ENCODE peak calls at places on chromosomes 13 and 19, in nine cellular contexts. F, R, U, K, C, Q, E, Z and M are unnamed samples.

GRCh38 chr13:78239681-78240080 is 321.1 kb upstream of the EDNRB start:
- DNase-seq in F (no peak), R (no peak), U (peak), K (no peak), C (no peak), Q (no peak), E (no peak), Z (no peak), M (no peak)

GRCh38 chr19:9796113-9796773 is 22.6 kb downstream of the FBXL12 start:
- DNase-seq in F (no peak), R (peak), U (peak), K (peak), C (peak), Q (peak), E (peak), Z (peak), M (peak)

GRCh38 chr19:2288743-2289713 is 7.1 kb upstream of the PEAK3 start:
- DNase-seq in F (no peak), R (no peak), U (no peak), K (no peak), C (no peak), Q (no peak), E (no peak), Z (peak), M (no peak)

GRCh38 chr13:83286737-83287136 is 595.5 kb downstream of the SLITRK1 start:
- DNase-seq in F (no peak), R (no peak), U (peak), K (no peak), C (peak), Q (no peak), E (no peak), Z (no peak), M (no peak)

GRCh38 chr13:94232956-94233355 is 246.5 kb downstream of the DCT start:
- DNase-seq in F (no peak), R (no peak), U (no peak), K (no peak), C (no peak), Q (no peak), E (no peak), Z (no peak), M (no peak)

GRCh38 chr19:48777139-48777538 is 21.8 kb downstream of the FGF21 start:
- DNase-seq in F (no peak), R (no peak), U (no peak), K (no peak), C (no peak), Q (no peak), E (no peak), Z (no peak), M (no peak)

GRCh38 chr19:33417751-33418150 is 44.2 kb downstream of the CEBPG start:
- DNase-seq in F (no peak), R (no peak), U (no peak), K (no peak), C (no peak), Q (peak), E (no peak), Z (no peak), M (no peak)

GRCh38 chr13:53885997-53886396 is 857.4 kb downstream of the OLFM4 start:
- DNase-seq in F (no peak), R (no peak), U (no peak), K (no peak), C (no peak), Q (no peak), E (no peak), Z (no peak), M (no peak)

GRCh38 chr13:31115616-31116015 is 46.1 kb downstream of the HSPH1 start:
- DNase-seq in F (no peak), R (peak), U (no peak), K (no peak), C (no peak), Q (no peak), E (no peak), Z (no peak), M (no peak)

GRCh38 chr19:5484398-5485285 is 29.4 kb downstream of the ZNRF4 start:
- DNase-seq in F (no peak), R (no peak), U (peak), K (no peak), C (no peak), Q (no peak), E (no peak), Z (no peak), M (no peak)

GRCh38 chr13:113059891-113060290 is 45.7 kb upstream of the F7 start:
- DNase-seq in F (no peak), R (no peak), U (no peak), K (no peak), C (no peak), Q (peak), E (no peak), Z (no peak), M (no peak)

GRCh38 chr19:3479177-3479818 is 1.0 kb downstream of the SMIM24 start:
- DNase-seq in F (no peak), R (no peak), U (no peak), K (peak), C (peak), Q (no peak), E (no peak), Z (peak), M (no peak)

GRCh38 chr19:2536461-2536860 is 60.5 kb downstream of the GADD45B start:
- DNase-seq in F (no peak), R (no peak), U (no peak), K (no peak), C (no peak), Q (no peak), E (no peak), Z (no peak), M (no peak)

GRCh38 chr13:59754411-59754810 is 409.3 kb downstream of the DIAPH3 start:
- DNase-seq in F (no peak), R (no peak), U (no peak), K (no peak), C (no peak), Q (no peak), E (no peak), Z (no peak), M (no peak)

GRCh38 chr13:32811297-32811800 is 204.9 kb upstream of the KL start:
- DNase-seq in F (peak), R (no peak), U (no peak), K (no peak), C (no peak), Q (no peak), E (no peak), Z (no peak), M (no peak)

GRCh38 chr13:44519642-44520041 is 56.5 kb downstream of the TSC22D1 start:
- DNase-seq in F (no peak), R (no peak), U (no peak), K (no peak), C (no peak), Q (no peak), E (no peak), Z (no peak), M (no peak)

GRCh38 chr19:2341987-2342386 is 13.5 kb downstream of the SPPL2B start:
- DNase-seq in F (no peak), R (no peak), U (no peak), K (no peak), C (no peak), Q (no peak), E (no peak), Z (no peak), M (no peak)

GRCh38 chr13:48923376-48923775 is 52.3 kb upstream of the FNDC3A start:
- DNase-seq in F (no peak), R (no peak), U (no peak), K (no peak), C (no peak), Q (no peak), E (no peak), Z (no peak), M (no peak)

GRCh38 chr13:46679369-46680180 is 117.4 kb downstream of the ESD start:
- DNase-seq in F (no peak), R (no peak), U (peak), K (no peak), C (no peak), Q (no peak), E (no peak), Z (peak), M (no peak)

GRCh38 chr19:4449022-4449825 is 8.4 kb downstream of the UBXN6 start:
- DNase-seq in F (no peak), R (peak), U (no peak), K (no peak), C (no peak), Q (peak), E (no peak), Z (no peak), M (no peak)

GRCh38 chr19:46892252-46893179 is 31.7 kb downstream of the ARHGAP35 start:
- DNase-seq in F (no peak), R (no peak), U (no peak), K (no peak), C (no peak), Q (no peak), E (no peak), Z (no peak), M (no peak)

GRCh38 chr19:896999-897398 is 3.7 kb downstream of the RNU6-9 start:
- DNase-seq in F (no peak), R (no peak), U (no peak), K (no peak), C (no peak), Q (no peak), E (no peak), Z (no peak), M (no peak)

GRCh38 chr13:109869312-109870237 is 83.2 kb upstream of the IRS2 start:
- DNase-seq in F (no peak), R (no peak), U (peak), K (no peak), C (peak), Q (peak), E (peak), Z (no peak), M (no peak)

GRCh38 chr13:74129500-74130144 is 4.6 kb downstream of the KLF12 start:
- DNase-seq in F (no peak), R (no peak), U (no peak), K (no peak), C (no peak), Q (no peak), E (no peak), Z (peak), M (no peak)

GRCh38 chr13:106274551-106275208 is 260.8 kb downstream of the EFNB2 start:
- DNase-seq in F (no peak), R (no peak), U (no peak), K (no peak), C (no peak), Q (no peak), E (no peak), Z (no peak), M (no peak)

GRCh38 chr19:35314858-35315470 is 14.0 kb upstream of the CD22 start:
- DNase-seq in F (no peak), R (no peak), U (no peak), K (no peak), C (no peak), Q (peak), E (no peak), Z (no peak), M (no peak)

GRCh38 chr19:35780717-35781116 is 5.4 kb downstream of the ARHGAP33 start:
- DNase-seq in F (no peak), R (no peak), U (no peak), K (no peak), C (no peak), Q (no peak), E (no peak), Z (no peak), M (no peak)

GRCh38 chr19:43502419-43502976 is 2.0 kb downstream of the PHLDB3 start:
- DNase-seq in F (no peak), R (no peak), U (no peak), K (no peak), C (no peak), Q (no peak), E (no peak), Z (no peak), M (no peak)

GRCh38 chr13:106570354-106570822 is 2.5 kb upstream of the ARGLU1 start:
- DNase-seq in F (no peak), R (peak), U (peak), K (peak), C (peak), Q (peak), E (peak), Z (peak), M (peak)

GRCh38 chr19:14147797-14148605 is 11.6 kb upstream of the ASF1B start:
- DNase-seq in F (peak), R (peak), U (peak), K (peak), C (peak), Q (peak), E (peak), Z (peak), M (no peak)

GRCh38 chr19:50562996-50563395 is 5.2 kb downstream of the LRRC4B start:
- DNase-seq in F (peak), R (no peak), U (no peak), K (no peak), C (no peak), Q (no peak), E (no peak), Z (no peak), M (no peak)

GRCh38 chr19:29216021-29216420 is 3.1 kb upstream of the UQCRFS1 start:
- DNase-seq in F (no peak), R (no peak), U (no peak), K (no peak), C (no peak), Q (no peak), E (no peak), Z (no peak), M (no peak)

GRCh38 chr13:113041821-113042335 is 63.7 kb upstream of the F7 start:
- DNase-seq in F (no peak), R (no peak), U (no peak), K (no peak), C (no peak), Q (peak), E (no peak), Z (no peak), M (no peak)

GRCh38 chr19:38266981-38267597 is 2.7 kb downstream of the SPINT2 start:
- DNase-seq in F (no peak), R (no peak), U (peak), K (peak), C (peak), Q (no peak), E (no peak), Z (no peak), M (no peak)

GRCh38 chr19:55179570-55180484 is at the start of gene SYT5:
- DNase-seq in F (peak), R (no peak), U (no peak), K (no peak), C (no peak), Q (peak), E (no peak), Z (no peak), M (no peak)

GRCh38 chr13:99398916-99399622 is 91.9 kb upstream of the GPR183 start:
- DNase-seq in F (no peak), R (peak), U (no peak), K (no peak), C (no peak), Q (no peak), E (no peak), Z (no peak), M (no peak)

GRCh38 chr19:7734220-7735203 is 2.6 kb upstream of the CLEC4G start:
- DNase-seq in F (no peak), R (no peak), U (no peak), K (no peak), C (no peak), Q (no peak), E (peak), Z (no peak), M (no peak)

GRCh38 chr19:53927745-53928144 is 18.7 kb downstream of the CACNG7 start:
- DNase-seq in F (no peak), R (no peak), U (peak), K (no peak), C (peak), Q (no peak), E (no peak), Z (no peak), M (no peak)

GRCh38 chr19:42253245-42254082 is 1.5 kb downstream of the ERF start:
- DNase-seq in F (peak), R (peak), U (peak), K (no peak), C (peak), Q (peak), E (peak), Z (peak), M (no peak)
- TF ChIP-seq POLR2A in F (peak), R (no peak), U (no peak), K (no peak), C (no peak), Q (no peak), E (no peak), Z (no peak), M (peak)

GRCh38 chr13:27450921-27451461 is 627 bp upstream of the MTIF3 start:
- DNase-seq in F (no peak), R (peak), U (peak), K (peak), C (peak), Q (peak), E (peak), Z (peak), M (no peak)

GRCh38 chr13:27449081-27449603 is 1.2 kb downstream of the MTIF3 start:
- DNase-seq in F (no peak), R (no peak), U (no peak), K (no peak), C (no peak), Q (no peak), E (no peak), Z (no peak), M (no peak)

GRCh38 chr13:27446986-27447583 is 3.3 kb downstream of the MTIF3 start:
- DNase-seq in F (no peak), R (no peak), U (no peak), K (no peak), C (no peak), Q (no peak), E (no peak), Z (peak), M (no peak)

GRCh38 chr13:27448308-27448707 is 2.1 kb downstream of the MTIF3 start:
- DNase-seq in F (no peak), R (no peak), U (no peak), K (no peak), C (no peak), Q (no peak), E (no peak), Z (no peak), M (no peak)

GRCh38 chr13:27449936-27450828 is at the start of gene MTIF3:
- DNase-seq in F (peak), R (peak), U (peak), K (peak), C (peak), Q (peak), E (peak), Z (peak), M (peak)
- TF ChIP-seq POLR2A in F (peak), R (no peak), U (peak), K (peak), C (peak), Q (peak), E (peak), Z (peak), M (no peak)

GRCh38 chr13:19586904-19587634 is 25.7 kb upstream of the TPTE2 start:
- DNase-seq in F (peak), R (peak), U (peak), K (no peak), C (no peak), Q (peak), E (peak), Z (peak), M (no peak)
- TF ChIP-seq POLR2A in F (no peak), R (no peak), U (no peak), K (peak), C (no peak), Q (no peak), E (no peak), Z (no peak), M (no peak)

GRCh38 chr19:45598267-45599011 is 3.6 kb downstream of the GPR4 start:
- DNase-seq in F (no peak), R (no peak), U (no peak), K (no peak), C (no peak), Q (no peak), E (peak), Z (no peak), M (no peak)
- TF ChIP-seq POLR2A in F (no peak), R (no peak), U (no peak), K (no peak), C (no peak), Q (no peak), E (no peak), Z (no peak), M (no peak)